ENCODE peak calls at places on chromosome 3, in six cellular contexts. One of them, this sample, is unnamed.
A peak's percentile ranks its signal among the peaks of the same experiment; 100 is the strongest.

GRCh38 chr3:141365206-141365605 is 3.1 kb upstream of the ZBTB38 start:
- DNase-seq in fibroblast of mammary gland: no peak
- DNase-seq in renal cortical epithelial cell: no peak
- DNase-seq in endothelial cell of umbilical vein: no peak
- DNase-seq in kidney glomerular epithelial cell: no peak
- DNase-seq in endothelial cell: no peak
- DNase-seq in this sample: no peak

GRCh38 chr3:11558002-11558401 is 85.7 kb downstream of the VGLL4 start:
- DNase-seq in endothelial cell: no peak
- DNase-seq in kidney glomerular epithelial cell: peak; percentile 17
- DNase-seq in fibroblast of mammary gland: peak; percentile 95
- DNase-seq in endothelial cell of umbilical vein: peak; percentile 76
- DNase-seq in renal cortical epithelial cell: peak; percentile 33
- DNase-seq in this sample: peak; percentile 93

GRCh38 chr3:23834082-23834870 is 28.5 kb downstream of the UBE2E1 start:
- DNase-seq in endothelial cell: no peak
- DNase-seq in fibroblast of mammary gland: no peak
- DNase-seq in renal cortical epithelial cell: no peak
- DNase-seq in endothelial cell of umbilical vein: peak; percentile 45
- DNase-seq in kidney glomerular epithelial cell: peak; percentile 17
- DNase-seq in this sample: no peak

GRCh38 chr3:18234717-18235335 is 190.3 kb downstream of the SATB1 start:
- DNase-seq in kidney glomerular epithelial cell: no peak
- DNase-seq in endothelial cell of umbilical vein: no peak
- DNase-seq in endothelial cell: no peak
- DNase-seq in fibroblast of mammary gland: no peak
- DNase-seq in renal cortical epithelial cell: peak; percentile 24
- DNase-seq in this sample: no peak

GRCh38 chr3:159839561-159840379 is 148.9 kb upstream of the IL12A start:
- DNase-seq in endothelial cell: peak; percentile 59
- DNase-seq in renal cortical epithelial cell: peak; percentile 36
- DNase-seq in endothelial cell of umbilical vein: no peak
- DNase-seq in kidney glomerular epithelial cell: no peak
- DNase-seq in fibroblast of mammary gland: no peak
- DNase-seq in this sample: peak; percentile 71

GRCh38 chr3:192188218-192188835 is 539.0 kb downstream of the FGF12 start:
- DNase-seq in kidney glomerular epithelial cell: no peak
- DNase-seq in endothelial cell: peak; percentile 70
- DNase-seq in fibroblast of mammary gland: peak; percentile 55
- DNase-seq in renal cortical epithelial cell: peak; percentile 44
- DNase-seq in endothelial cell of umbilical vein: peak; percentile 46
- DNase-seq in this sample: peak; percentile 57

GRCh38 chr3:109731639-109732473 is 394.5 kb upstream of the DPPA4 start:
- DNase-seq in renal cortical epithelial cell: peak; percentile 68
- DNase-seq in fibroblast of mammary gland: peak; percentile 57
- DNase-seq in endothelial cell: peak; percentile 58
- DNase-seq in kidney glomerular epithelial cell: peak; percentile 58
- DNase-seq in endothelial cell of umbilical vein: peak; percentile 51
- DNase-seq in this sample: peak; percentile 67

GRCh38 chr3:53941174-53941573 is 49.5 kb upstream of the SELENOK start:
- DNase-seq in kidney glomerular epithelial cell: no peak
- DNase-seq in renal cortical epithelial cell: peak; percentile 25
- DNase-seq in endothelial cell: no peak
- DNase-seq in fibroblast of mammary gland: peak; percentile 66
- DNase-seq in endothelial cell of umbilical vein: no peak
- DNase-seq in this sample: peak; percentile 78

GRCh38 chr3:28836199-28836598 is 444.7 kb upstream of the RBMS3 start:
- DNase-seq in renal cortical epithelial cell: peak; percentile 12
- DNase-seq in endothelial cell: no peak
- DNase-seq in kidney glomerular epithelial cell: no peak
- DNase-seq in endothelial cell of umbilical vein: no peak
- DNase-seq in fibroblast of mammary gland: peak; percentile 7
- DNase-seq in this sample: no peak

GRCh38 chr3:148924572-148924971 is 59.5 kb downstream of the CPA3 start:
- DNase-seq in endothelial cell of umbilical vein: peak; percentile 15
- DNase-seq in endothelial cell: no peak
- DNase-seq in renal cortical epithelial cell: peak; percentile 12
- DNase-seq in kidney glomerular epithelial cell: no peak
- DNase-seq in fibroblast of mammary gland: peak; percentile 43
- DNase-seq in this sample: peak; percentile 55